ENCODE peak calls at places on chromosome 21, in six cellular contexts. M is uterus; E is fibroblast of lung; C is naive thymus-derived CD4-positive, alpha-beta T cell; L is ovary; N is hepatocyte. O is an unnamed sample. For H3K36me3, the result is how much of the 10 kb centered on the place peaks cover.

GRCh38 chr21:33111577-33111976 is 41.6 kb downstream of the OLIG1 start:
- DNase-seq in M (no peak), E (no peak), C (no peak), L (no peak), N (no peak), O (no peak)

GRCh38 chr21:17476006-17476405 is 36.8 kb upstream of the CXADR start:
- DNase-seq in M (no peak), E (no peak), C (no peak), L (no peak), N (no peak), O (no peak)

GRCh38 chr21:31554511-31555022 is 104.9 kb upstream of the SOD1 start:
- DNase-seq in M (no peak), E (peak), C (no peak), L (no peak), N (no peak), O (peak)

GRCh38 chr21:32329331-32329730 is 30.7 kb downstream of the MRAP start:
- DNase-seq in M (peak), E (peak), C (no peak), L (peak), N (no peak), O (no peak)

GRCh38 chr21:33541105-33541711 is 709 bp downstream of the GART start:
- DNase-seq in M (no peak), E (peak), C (no peak), L (no peak), N (no peak), O (no peak)

GRCh38 chr21:37808261-37808660 is 108.0 kb downstream of the KCNJ6 start:
- DNase-seq in M (no peak), E (no peak), C (no peak), L (no peak), N (no peak), O (no peak)

GRCh38 chr21:38400195-38400695 is 98.0 kb downstream of the ERG start:
- DNase-seq in M (no peak), E (no peak), C (no peak), L (no peak), N (no peak), O (no peak)

GRCh38 chr21:25402134-25402957 is 204.9 kb downstream of the MRPL39 start:
- DNase-seq in M (no peak), E (no peak), C (no peak), L (no peak), N (no peak), O (no peak)

GRCh38 chr21:37566790-37567725 is 200.5 kb downstream of the DYRK1A start:
- DNase-seq in M (peak), E (no peak), C (no peak), L (no peak), N (no peak), O (no peak)

GRCh38 chr21:15065381-15066230 is 806 bp upstream of the NRIP1 start:
- DNase-seq in M (peak), E (peak), C (peak), L (peak), N (peak), O (peak)

GRCh38 chr21:33587792-33588484 is 546 bp downstream of the DONSON start:
- DNase-seq in M (peak), E (peak), C (peak), L (peak), N (peak), O (peak)

GRCh38 chr21:16608209-16608830 is 878.5 kb downstream of the USP25 start:
- DNase-seq in M (no peak), E (no peak), C (no peak), L (no peak), N (no peak), O (no peak)

GRCh38 chr21:33135925-33136324 is 66.0 kb downstream of the OLIG1 start:
- DNase-seq in M (no peak), E (no peak), C (no peak), L (no peak), N (no peak), O (no peak)

GRCh38 chr21:43693981-43694380 is 24.9 kb upstream of the PDXK start:
- DNase-seq in M (no peak), E (no peak), C (no peak), L (no peak), N (no peak), O (peak)
- H3K36me3 ChIP-seq in M (under half), E (under half), C (half or more), L (under half), N (under half), O (under half)

GRCh38 chr21:44887126-44887806 is 13.8 kb upstream of the PTTG1IP start:
- DNase-seq in M (no peak), E (no peak), C (no peak), L (no peak), N (no peak), O (peak)
- H3K36me3 ChIP-seq in M (under half), E (under half), C (half or more), L (under half), N (under half), O (under half)

DNA sequence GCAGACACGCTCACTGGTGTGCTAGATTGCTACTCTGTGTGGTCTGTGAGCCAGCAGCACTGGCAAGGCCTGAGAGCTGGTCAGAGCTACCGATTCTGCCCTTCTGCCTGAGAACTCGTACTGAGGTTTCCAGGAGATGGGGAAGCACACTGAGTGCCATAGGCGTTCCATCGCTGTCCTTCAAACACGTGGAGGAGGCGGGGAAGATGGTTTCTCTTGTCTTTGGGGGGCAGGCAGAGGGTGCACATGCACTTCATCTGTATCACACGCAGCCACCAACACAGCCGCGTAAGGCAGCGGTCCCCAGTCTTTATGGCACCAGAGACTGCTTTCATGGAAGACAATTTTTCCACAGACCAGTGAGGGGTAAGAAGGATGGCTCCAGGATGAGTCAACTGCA is 23.8 kb upstream of the MX1 start:
- DNase-seq in M (no peak), E (no peak), C (no peak), L (no peak), N (no peak), O (no peak)
- H3K36me3 ChIP-seq in M (under half), E (under half), C (half or more), L (under half), N (under half), O (under half)

DNA sequence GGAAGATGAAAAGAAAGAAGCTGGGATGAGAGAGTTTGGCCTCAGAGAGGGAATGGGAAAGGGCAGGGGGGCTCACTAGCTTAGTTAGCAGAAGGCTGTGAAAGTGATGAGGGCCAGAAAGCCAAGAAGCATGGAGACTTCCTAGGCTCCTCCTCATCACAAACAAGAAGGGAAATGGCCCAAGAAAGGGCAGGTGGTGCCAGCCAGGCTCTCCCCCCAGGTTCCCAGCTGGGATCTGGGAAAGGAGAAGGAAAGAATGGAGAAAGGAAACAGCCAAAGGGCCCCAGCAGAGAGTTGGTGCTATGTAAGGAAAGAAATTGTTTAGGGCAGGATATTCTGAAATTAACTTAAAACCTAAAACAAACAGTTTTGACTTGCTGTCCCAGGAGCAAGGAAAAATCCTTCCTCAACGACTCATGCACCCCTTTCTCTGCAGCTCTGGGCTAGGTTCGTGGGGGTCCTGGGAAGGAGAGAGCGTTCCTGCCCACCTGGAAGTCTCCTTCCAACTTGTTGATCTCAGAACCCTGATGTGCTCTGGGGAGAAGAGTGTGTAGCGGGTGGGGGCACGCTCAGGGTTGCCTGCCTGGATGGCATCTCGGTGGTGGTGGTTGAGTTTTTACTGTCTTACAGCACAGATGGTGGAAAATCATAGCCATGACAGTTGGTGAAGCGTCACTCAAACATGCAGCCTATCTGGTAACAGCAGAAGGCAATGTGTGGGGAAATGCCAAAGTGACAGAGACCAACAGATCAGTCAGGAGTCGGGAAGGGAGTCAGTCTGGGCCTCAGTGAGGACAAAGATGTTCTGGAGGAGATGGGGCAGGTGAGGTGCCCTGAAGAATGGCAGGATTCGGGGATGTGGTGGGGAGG is 147.3 kb downstream of the CLIC6 start:
- DNase-seq in M (no peak), E (no peak), C (no peak), L (no peak), N (no peak), O (no peak)
- H3K36me3 ChIP-seq in M (under half), E (under half), C (half or more), L (under half), N (under half), O (half or more)

GRCh38 chr21:46318464-46318845 is 5.2 kb downstream of the C21orf58 start:
- DNase-seq in M (no peak), E (no peak), C (no peak), L (no peak), N (no peak), O (peak)
- H3K36me3 ChIP-seq in M (under half), E (under half), C (under half), L (under half), N (under half), O (under half)

GRCh38 chr21:46567348-46567747 is 37.5 kb downstream of the S100B start:
- DNase-seq in M (no peak), E (no peak), C (no peak), L (no peak), N (no peak), O (peak)
- H3K36me3 ChIP-seq in M (under half), E (under half), C (half or more), L (under half), N (under half), O (half or more)

O was measured in osteoblast.